ENCODE peak calls at places on chromosomes 11 and 22, in six cellular contexts. M, T, K, F, C and W are unnamed samples.

GRCh38 chr11:120224872-120225371 is 14.1 kb downstream of the OAF start:
- DNase-seq in M (peak; percentile 52), T (no peak), K (no peak), F (no peak), C (no peak), W (no peak)

GRCh38 chr11:1739576-1739975 is 10.8 kb downstream of the IFITM10 start:
- DNase-seq in M (no peak), T (no peak), K (no peak), F (no peak), C (no peak), W (no peak)

GRCh38 chr22:34943830-34944229 is 122.1 kb upstream of the ISX start:
- DNase-seq in M (peak; percentile 9), T (no peak), K (no peak), F (no peak), C (no peak), W (no peak)

GRCh38 chr22:50376064-50376747 is 33.1 kb downstream of the PPP6R2 start:
- DNase-seq in M (no peak), T (no peak), K (no peak), F (peak; percentile 37), C (no peak), W (no peak)

GRCh38 chr22:39405346-39406085 is 5.9 kb downstream of the TAB1 start:
- DNase-seq in M (no peak), T (no peak), K (peak; percentile 96), F (no peak), C (no peak), W (no peak)

GRCh38 chr11:64900263-64900678 is 16.7 kb downstream of the ATG2A start:
- DNase-seq in M (no peak), T (no peak), K (peak; percentile 73), F (no peak), C (no peak), W (no peak)

GRCh38 chr11:1488575-1489180 is 2.1 kb upstream of the MOB2 start:
- DNase-seq in M (no peak), T (no peak), K (peak; percentile 44), F (no peak), C (no peak), W (no peak)

GRCh38 chr11:88596786-88597185 is 259.2 kb upstream of the CTSC start:
- DNase-seq in M (no peak), T (no peak), K (peak; percentile 4), F (no peak), C (no peak), W (no peak)

GRCh38 chr22:46079861-46080821 is 70.2 kb upstream of the PPARA start:
- DNase-seq in M (no peak), T (no peak), K (peak; percentile 98), F (no peak), C (no peak), W (no peak)